ENCODE peak calls at places on chromosomes 2 and 18, in ten cellular contexts. Q is A549, H is K562, D is stomach, B is sigmoid colon, Z is ovary, K is tibial nerve, X is transverse colon, J is suprapubic skin, E is HepG2. R is an unnamed sample.

GRCh38 chr2:17800693-17801458 is 15.4 kb upstream of the MSGN1 start:
- DNase-seq in Q (no peak), H (no peak), D (no peak), B (no peak), Z (no peak), K (no peak), X (peak; percentile 75), J (no peak), E (no peak), R (no peak)

GRCh38 chr2:213232649-213233437 is 51.4 kb upstream of the SPAG16 start:
- DNase-seq in Q (no peak), H (no peak), D (no peak), B (no peak), Z (no peak), K (no peak), X (no peak), J (no peak), E (no peak), R (no peak)

GRCh38 chr2:106104332-106105062 is 89.6 kb downstream of the UXS1 start:
- DNase-seq in Q (peak; percentile 75), H (peak; percentile 76), D (peak; percentile 74), B (no peak), Z (no peak), K (peak; percentile 39), X (peak; percentile 59), J (no peak), E (peak; percentile 72), R (peak; percentile 45)

GRCh38 chr2:54461251-54461650 is 5.1 kb downstream of the SPTBN1 start:
- DNase-seq in Q (no peak), H (no peak), D (no peak), B (no peak), Z (no peak), K (no peak), X (no peak), J (no peak), E (no peak), R (no peak)

GRCh38 chr2:72933207-72933606 is 15.9 kb downstream of the EMX1 start:
- DNase-seq in Q (no peak), H (no peak), D (no peak), B (no peak), Z (no peak), K (no peak), X (no peak), J (no peak), E (no peak), R (no peak)

GRCh38 chr2:229348135-229348534 is 77.0 kb upstream of the PID1 start:
- DNase-seq in Q (no peak), H (no peak), D (no peak), B (no peak), Z (no peak), K (no peak), X (no peak), J (no peak), E (no peak), R (no peak)

GRCh38 chr2:120662046-120662445 is 73.6 kb upstream of the GLI2 start:
- DNase-seq in Q (no peak), H (no peak), D (peak; percentile 16), B (no peak), Z (no peak), K (no peak), X (no peak), J (peak; percentile 22), E (no peak), R (no peak)

GRCh38 chr2:43327119-43327518 is 100.7 kb upstream of the ZFP36L2 start:
- DNase-seq in Q (no peak), H (no peak), D (no peak), B (no peak), Z (no peak), K (no peak), X (no peak), J (no peak), E (no peak), R (no peak)

GRCh38 chr2:113854208-113854607 is 35.7 kb upstream of the ACTR3 start:
- DNase-seq in Q (no peak), H (no peak), D (no peak), B (no peak), Z (no peak), K (no peak), X (no peak), J (no peak), E (no peak), R (no peak)

GRCh38 chr18:75475228-75475627 is 47.7 kb upstream of the SMIM21 start:
- DNase-seq in Q (no peak), H (no peak), D (no peak), B (no peak), Z (no peak), K (no peak), X (no peak), J (no peak), E (no peak), R (no peak)

GRCh38 chr2:6986894-6987487 is 69.8 kb downstream of the RNF144A start:
- DNase-seq in Q (no peak), H (no peak), D (no peak), B (no peak), Z (no peak), K (no peak), X (no peak), J (no peak), E (peak; percentile 61), R (no peak)

GRCh38 chr2:165558832-165559231 is 89.3 kb downstream of the CSRNP3 start:
- DNase-seq in Q (no peak), H (no peak), D (no peak), B (no peak), Z (no peak), K (no peak), X (no peak), J (no peak), E (no peak), R (no peak)
- TF ChIP-seq CTCF in Q (no peak), H (no peak), D (no peak), B (no peak), Z (no peak), K (no peak), X (no peak), J (no peak), E (peak; percentile 27), R (no peak)

DNA sequence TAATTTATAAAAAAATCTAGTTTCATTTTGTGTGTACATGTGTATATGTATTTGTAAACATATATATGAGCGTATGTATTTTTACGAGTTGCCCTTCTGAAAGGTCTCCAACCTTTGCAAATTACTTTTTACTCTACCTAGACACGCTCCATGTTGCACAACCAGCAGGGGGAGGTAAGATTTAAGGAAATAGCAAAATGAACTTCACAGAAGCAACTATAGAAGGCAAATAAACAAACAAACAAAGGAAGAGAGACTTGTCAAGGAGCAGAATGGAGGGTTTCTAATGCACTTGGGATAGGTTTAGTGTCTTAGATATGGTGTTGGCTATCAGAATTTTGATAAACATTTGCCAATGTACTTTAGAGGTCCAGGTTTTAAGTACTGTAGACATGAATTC is 820.5 kb upstream of the POU3F3 start:
- DNase-seq in Q (no peak), H (no peak), D (no peak), B (no peak), Z (no peak), K (no peak), X (no peak), J (no peak), E (no peak), R (no peak)
- TF ChIP-seq EP300 in Q (no peak), H (no peak), D (no peak), B (no peak), Z (no peak), K (no peak), X (no peak), J (no peak), E (no peak), R (no peak)

DNA sequence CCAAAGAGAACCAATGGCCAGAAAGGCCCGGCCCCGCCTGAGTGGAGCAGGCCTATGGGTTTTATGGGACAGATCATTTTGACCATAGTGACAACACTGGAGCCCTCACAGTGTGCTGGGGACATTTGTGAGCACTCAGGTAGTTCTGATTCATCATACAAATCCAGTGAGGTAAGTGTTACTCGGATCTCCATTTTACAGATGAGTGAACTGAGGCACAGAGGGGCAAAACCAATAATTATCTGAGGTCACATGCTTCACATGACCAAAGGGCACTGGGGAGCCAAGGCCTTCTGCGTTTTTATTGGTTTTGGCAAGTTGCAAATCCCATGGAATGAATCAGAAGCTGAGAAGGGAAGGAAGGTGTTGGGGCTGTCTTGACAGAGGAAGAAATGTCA is 111.5 kb upstream of the MGAT5 start:
- DNase-seq in Q (no peak), H (no peak), D (no peak), B (no peak), Z (no peak), K (no peak), X (no peak), J (no peak), E (no peak), R (no peak)
- H3K4me1 ChIP-seq in Q (peaks cover 20% of the 10 kb centered on the region), H (no peaks in the 10 kb centered on the region), D (peaks cover 79% of the 10 kb centered on the region), B (no peaks in the 10 kb centered on the region), Z (peaks cover 4% of the 10 kb centered on the region), K (peaks cover 52% of the 10 kb centered on the region), X (peaks cover 39% of the 10 kb centered on the region), J (peaks cover 39% of the 10 kb centered on the region), E (no peaks in the 10 kb centered on the region), R (peaks cover 50% of the 10 kb centered on the region)

GRCh38 chr2:187497140-187497539 is 49.1 kb upstream of the CALCRL start:
- DNase-seq in Q (no peak), H (no peak), D (no peak), B (no peak), Z (no peak), K (no peak), X (no peak), J (no peak), E (no peak), R (no peak)

GRCh38 chr2:187499941-187500532 is 52.0 kb upstream of the CALCRL start:
- DNase-seq in Q (peak; percentile 19), H (peak; percentile 45), D (peak; percentile 63), B (peak; percentile 71), Z (peak; percentile 35), K (peak; percentile 37), X (peak; percentile 57), J (peak; percentile 62), E (peak; percentile 66), R (peak; percentile 51)

GRCh38 chr2:187497858-187498463 is 49.9 kb upstream of the CALCRL start:
- DNase-seq in Q (no peak), H (no peak), D (no peak), B (no peak), Z (no peak), K (no peak), X (no peak), J (no peak), E (no peak), R (no peak)

GRCh38 chr2:187502467-187502866 is 51.8 kb downstream of the TFPI start:
- DNase-seq in Q (no peak), H (no peak), D (no peak), B (no peak), Z (no peak), K (no peak), X (no peak), J (no peak), E (no peak), R (no peak)

DNA sequence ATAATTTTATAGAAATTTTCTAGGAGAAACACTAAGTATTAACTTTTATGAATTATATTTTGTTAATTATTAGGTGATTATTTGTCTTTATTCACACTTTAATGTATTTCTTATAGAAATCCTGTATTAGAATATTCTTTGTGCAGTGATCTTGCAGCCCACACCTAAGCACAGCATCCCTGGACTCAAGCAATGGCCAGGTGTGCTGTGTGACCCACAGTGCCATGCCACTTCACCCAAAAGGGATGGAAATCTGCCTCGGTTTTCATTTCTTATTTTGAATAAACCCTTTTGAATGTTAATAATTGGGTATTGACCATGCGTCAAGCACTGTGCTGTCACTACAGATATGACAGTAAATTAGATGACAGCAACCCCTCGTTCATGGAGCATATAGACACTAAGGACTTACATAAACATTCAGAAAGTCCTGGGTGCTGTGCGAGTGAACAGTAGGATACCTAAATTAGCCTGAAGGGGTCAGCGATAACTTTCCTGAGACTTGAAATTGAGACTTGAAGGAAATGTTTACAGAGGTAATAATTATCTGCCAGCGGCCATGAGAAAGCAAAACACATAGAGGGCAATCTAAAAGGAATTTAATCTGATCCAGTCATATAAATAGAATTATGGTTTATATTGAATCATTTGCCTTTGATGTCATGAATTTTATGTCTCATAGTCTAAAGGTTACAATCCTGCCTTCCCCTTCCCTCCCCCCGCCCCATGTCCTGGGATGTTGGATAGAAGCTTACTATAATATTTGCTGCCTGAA is 52.7 kb upstream of the CALCRL start:
- DNase-seq in Q (peak; percentile 25), H (peak; percentile 13), D (no peak), B (no peak), Z (no peak), K (no peak), X (no peak), J (no peak), E (peak; percentile 65), R (no peak)
- TF ChIP-seq CTCF in Q (peak; percentile 70), H (peak; percentile 34), D (no peak), B (no peak), Z (no peak), K (no peak), X (no peak), J (no peak), E (peak; percentile 60), R (no peak)